ENCODE peak calls at places on chromosomes 12 and 14, in four cellular contexts. K is memory B cell, Q is NCI-H2029, J is mammary epithelial cell. B is an unnamed sample.

GRCh38 chr12:94184995-94185711 is 36.8 kb downstream of the PLXNC1 start:
- DNase-seq in Q (no peak), J (no peak), K (no peak), B (no peak)

GRCh38 chr14:63214417-63215196 is 10.4 kb downstream of the RHOJ start:
- DNase-seq in K (no peak), J (no peak), Q (no peak), B (no peak)

GRCh38 chr14:65993996-65994395 is 492.2 kb upstream of the CCDC196 start:
- DNase-seq in J (no peak), K (no peak), Q (no peak), B (no peak)

GRCh38 chr14:102320033-102320660 is 601 bp downstream of the ZNF839 start:
- DNase-seq in K (peak; percentile 60), Q (no peak), J (peak; percentile 24), B (no peak)

GRCh38 chr12:123011701-123012100 is 31.2 kb downstream of the ARL6IP4 start:
- DNase-seq in J (no peak), K (no peak), Q (no peak), B (no peak)

GRCh38 chr12:108616941-108617858 is 16.5 kb downstream of the SELPLG start:
- DNase-seq in J (peak; percentile 72), K (peak; percentile 62), Q (no peak), B (no peak)

GRCh38 chr12:53074290-53074998 is 4.7 kb downstream of the SPRYD3 start:
- DNase-seq in K (no peak), Q (no peak), J (no peak), B (no peak)

GRCh38 chr14:70702154-70702553 is 60.4 kb downstream of the TTC9 start:
- DNase-seq in J (no peak), K (no peak), Q (no peak), B (no peak)

GRCh38 chr12:107859367-107859766 is 84.9 kb downstream of the ASCL4 start:
- DNase-seq in Q (no peak), K (no peak), J (no peak), B (no peak)

GRCh38 chr14:76595266-76595665 is 166.0 kb upstream of the VASH1 start:
- DNase-seq in K (no peak), Q (no peak), J (no peak), B (no peak)

GRCh38 chr14:68384335-68384734 is 408.5 kb downstream of the ZFP36L1 start:
- DNase-seq in Q (no peak), K (no peak), J (no peak), B (no peak)

GRCh38 chr12:12561305-12562015 is 1.2 kb downstream of the DUSP16 start:
- DNase-seq in Q (peak; percentile 45), K (peak; percentile 45), J (peak; percentile 55), B (no peak)

GRCh38 chr14:80978403-80978802 is 23.0 kb downstream of the TSHR start:
- DNase-seq in Q (no peak), J (no peak), K (no peak), B (no peak)

GRCh38 chr14:97177016-97177415 is 379.8 kb downstream of the VRK1 start:
- DNase-seq in J (peak; percentile 9), K (no peak), Q (no peak), B (no peak)

GRCh38 chr14:54444003-54444402 is 2.8 kb upstream of the CNIH1 start:
- DNase-seq in K (no peak), J (no peak), Q (no peak), B (no peak)

GRCh38 chr12:44544018-44544417 is 332.1 kb downstream of the NELL2 start:
- DNase-seq in J (no peak), K (no peak), Q (no peak), B (no peak)

GRCh38 chr12:6606331-6607131 is 648 bp downstream of the CHD4 start:
- DNase-seq in J (peak; percentile 24), K (peak; percentile 55), Q (peak; percentile 29), B (no peak)

GRCh38 chr12:115375188-115375991 is 691.4 kb upstream of the TBX3 start:
- DNase-seq in K (no peak), Q (no peak), J (peak; percentile 90), B (no peak)

GRCh38 chr12:4742421-4742970 is 22.3 kb downstream of the GALNT8 start:
- DNase-seq in Q (no peak), J (no peak), K (no peak), B (no peak)

GRCh38 chr14:93538411-93538810 is 107.7 kb downstream of the UNC79 start:
- DNase-seq in J (peak; percentile 16), Q (no peak), K (no peak), B (no peak)

GRCh38 chr14:69665596-69665995 is 54.2 kb downstream of the SUSD6 start:
- DNase-seq in J (no peak), Q (no peak), K (no peak), B (no peak)

GRCh38 chr14:90775441-90775840 is 40.8 kb downstream of the TTC7B start:
- DNase-seq in Q (no peak), K (no peak), J (no peak), B (no peak)

GRCh38 chr14:67486890-67487289 is 1.6 kb downstream of the TMEM229B start:
- DNase-seq in K (no peak), Q (no peak), J (no peak), B (no peak)